ENCODE peak calls at places on chromosomes 5 and 9, in seven cellular contexts. One of them, this sample, is unnamed. For H3K4me1, the result is how much of the 10 kb centered on the place peaks cover.

GRCh38 chr9:120531683-120532300 is 48.2 kb downstream of the CDK5RAP2 start:
- DNase-seq in pancreas: no peak
- DNase-seq in PC-3: peak
- DNase-seq in neural progenitor cell: peak
- DNase-seq in fibroblast of lung: peak
- DNase-seq in endothelial cell of umbilical vein: peak
- DNase-seq in CD8-positive, alpha-beta T cell: no peak
- DNase-seq in this sample: no peak

GRCh38 chr9:70639853-70640814 is 225.7 kb upstream of the KLF9 start:
- DNase-seq in PC-3: peak
- DNase-seq in endothelial cell of umbilical vein: peak
- DNase-seq in pancreas: no peak
- DNase-seq in neural progenitor cell: peak
- DNase-seq in CD8-positive, alpha-beta T cell: no peak
- DNase-seq in fibroblast of lung: peak
- DNase-seq in this sample: no peak

GRCh38 chr9:26789959-26790358 is 102.6 kb downstream of the CAAP1 start:
- DNase-seq in fibroblast of lung: peak
- DNase-seq in PC-3: peak
- DNase-seq in pancreas: no peak
- DNase-seq in endothelial cell of umbilical vein: no peak
- DNase-seq in CD8-positive, alpha-beta T cell: no peak
- DNase-seq in neural progenitor cell: no peak
- DNase-seq in this sample: no peak

GRCh38 chr5:174222891-174223290 is 177.4 kb downstream of the NSG2 start:
- DNase-seq in CD8-positive, alpha-beta T cell: no peak
- DNase-seq in neural progenitor cell: no peak
- DNase-seq in pancreas: no peak
- DNase-seq in endothelial cell of umbilical vein: no peak
- DNase-seq in fibroblast of lung: no peak
- DNase-seq in PC-3: no peak
- DNase-seq in this sample: no peak

GRCh38 chr5:127013407-127013806 is 17.0 kb downstream of the MARCHF3 start:
- DNase-seq in endothelial cell of umbilical vein: no peak
- DNase-seq in neural progenitor cell: no peak
- DNase-seq in pancreas: no peak
- DNase-seq in PC-3: no peak
- DNase-seq in fibroblast of lung: no peak
- DNase-seq in CD8-positive, alpha-beta T cell: no peak
- DNase-seq in this sample: no peak

GRCh38 chr5:98735806-98736507 is 37.5 kb upstream of the RGMB start:
- DNase-seq in endothelial cell of umbilical vein: no peak
- DNase-seq in CD8-positive, alpha-beta T cell: no peak
- DNase-seq in fibroblast of lung: peak
- DNase-seq in pancreas: no peak
- DNase-seq in PC-3: peak
- DNase-seq in neural progenitor cell: no peak
- DNase-seq in this sample: no peak

GRCh38 chr9:6584881-6585597 is 60.5 kb downstream of the GLDC start:
- DNase-seq in endothelial cell of umbilical vein: peak
- DNase-seq in fibroblast of lung: peak
- DNase-seq in pancreas: no peak
- DNase-seq in CD8-positive, alpha-beta T cell: no peak
- DNase-seq in neural progenitor cell: peak
- DNase-seq in PC-3: peak
- DNase-seq in this sample: no peak

GRCh38 chr9:16830806-16831205 is 39.7 kb downstream of the BNC2 start:
- DNase-seq in CD8-positive, alpha-beta T cell: no peak
- DNase-seq in PC-3: no peak
- DNase-seq in neural progenitor cell: no peak
- DNase-seq in pancreas: no peak
- DNase-seq in endothelial cell of umbilical vein: no peak
- DNase-seq in fibroblast of lung: no peak
- DNase-seq in this sample: no peak

GRCh38 chr5:7053125-7053524 is 339.9 kb downstream of the TENT4A start:
- DNase-seq in pancreas: no peak
- DNase-seq in endothelial cell of umbilical vein: no peak
- DNase-seq in neural progenitor cell: no peak
- DNase-seq in PC-3: no peak
- DNase-seq in CD8-positive, alpha-beta T cell: no peak
- DNase-seq in fibroblast of lung: no peak
- DNase-seq in this sample: no peak

GRCh38 chr9:2599896-2600295 is 21.7 kb upstream of the VLDLR start:
- DNase-seq in endothelial cell of umbilical vein: no peak
- DNase-seq in PC-3: no peak
- DNase-seq in CD8-positive, alpha-beta T cell: no peak
- DNase-seq in neural progenitor cell: no peak
- DNase-seq in fibroblast of lung: peak
- DNase-seq in pancreas: no peak
- DNase-seq in this sample: no peak

GRCh38 chr5:146564036-146564762 is 48.2 kb upstream of the GPR151 start:
- DNase-seq in neural progenitor cell: no peak
- DNase-seq in fibroblast of lung: peak
- DNase-seq in pancreas: no peak
- DNase-seq in CD8-positive, alpha-beta T cell: no peak
- DNase-seq in PC-3: peak
- DNase-seq in endothelial cell of umbilical vein: no peak
- DNase-seq in this sample: no peak

GRCh38 chr5:138264183-138264582 is 10.2 kb downstream of the GFRA3 start:
- DNase-seq in CD8-positive, alpha-beta T cell: no peak
- DNase-seq in neural progenitor cell: no peak
- DNase-seq in PC-3: no peak
- DNase-seq in endothelial cell of umbilical vein: no peak
- DNase-seq in pancreas: no peak
- DNase-seq in fibroblast of lung: no peak
- DNase-seq in this sample: no peak

GRCh38 chr5:151096001-151096373 is 15.2 kb upstream of the TNIP1 start:
- DNase-seq in pancreas: no peak
- DNase-seq in CD8-positive, alpha-beta T cell: no peak
- DNase-seq in neural progenitor cell: no peak
- DNase-seq in PC-3: no peak
- DNase-seq in fibroblast of lung: no peak
- DNase-seq in endothelial cell of umbilical vein: no peak
- DNase-seq in this sample: no peak

GRCh38 chr5:158922816-158923215 is 176.9 kb downstream of the EBF1 start:
- DNase-seq in pancreas: no peak
- DNase-seq in fibroblast of lung: no peak
- DNase-seq in endothelial cell of umbilical vein: no peak
- DNase-seq in neural progenitor cell: no peak
- DNase-seq in PC-3: no peak
- DNase-seq in CD8-positive, alpha-beta T cell: no peak
- DNase-seq in this sample: no peak

GRCh38 chr5:16935271-16936149 is 578 bp downstream of the MYO10 start:
- DNase-seq in CD8-positive, alpha-beta T cell: no peak
- DNase-seq in PC-3: peak
- DNase-seq in fibroblast of lung: peak
- DNase-seq in neural progenitor cell: no peak
- DNase-seq in pancreas: no peak
- DNase-seq in endothelial cell of umbilical vein: peak
- DNase-seq in this sample: peak

GRCh38 chr9:297104-297794 is 82.6 kb downstream of the DOCK8 start:
- DNase-seq in endothelial cell of umbilical vein: no peak
- DNase-seq in PC-3: peak
- DNase-seq in fibroblast of lung: no peak
- DNase-seq in CD8-positive, alpha-beta T cell: no peak
- DNase-seq in neural progenitor cell: no peak
- DNase-seq in pancreas: no peak
- DNase-seq in this sample: peak

GRCh38 chr9:137129456-137130175 is 9.3 kb upstream of the GRIN1 start:
- DNase-seq in pancreas: peak
- DNase-seq in fibroblast of lung: peak
- DNase-seq in PC-3: peak
- DNase-seq in CD8-positive, alpha-beta T cell: peak
- DNase-seq in endothelial cell of umbilical vein: peak
- DNase-seq in neural progenitor cell: peak
- DNase-seq in this sample: peak

GRCh38 chr9:137127301-137128157 is 11.4 kb upstream of the GRIN1 start:
- DNase-seq in neural progenitor cell: no peak
- DNase-seq in PC-3: peak
- DNase-seq in CD8-positive, alpha-beta T cell: no peak
- DNase-seq in pancreas: peak
- DNase-seq in endothelial cell of umbilical vein: peak
- DNase-seq in fibroblast of lung: no peak
- DNase-seq in this sample: no peak

GRCh38 chr9:137128158-137129088 is 10.5 kb upstream of the GRIN1 start:
- DNase-seq in CD8-positive, alpha-beta T cell: no peak
- DNase-seq in fibroblast of lung: no peak
- DNase-seq in endothelial cell of umbilical vein: no peak
- DNase-seq in neural progenitor cell: no peak
- DNase-seq in PC-3: no peak
- DNase-seq in pancreas: peak
- DNase-seq in this sample: no peak

GRCh38 chr9:137130176-137130755 is 8.7 kb upstream of the GRIN1 start:
- DNase-seq in fibroblast of lung: no peak
- DNase-seq in PC-3: no peak
- DNase-seq in CD8-positive, alpha-beta T cell: no peak
- DNase-seq in endothelial cell of umbilical vein: no peak
- DNase-seq in pancreas: no peak
- DNase-seq in neural progenitor cell: peak
- DNase-seq in this sample: no peak

DNA sequence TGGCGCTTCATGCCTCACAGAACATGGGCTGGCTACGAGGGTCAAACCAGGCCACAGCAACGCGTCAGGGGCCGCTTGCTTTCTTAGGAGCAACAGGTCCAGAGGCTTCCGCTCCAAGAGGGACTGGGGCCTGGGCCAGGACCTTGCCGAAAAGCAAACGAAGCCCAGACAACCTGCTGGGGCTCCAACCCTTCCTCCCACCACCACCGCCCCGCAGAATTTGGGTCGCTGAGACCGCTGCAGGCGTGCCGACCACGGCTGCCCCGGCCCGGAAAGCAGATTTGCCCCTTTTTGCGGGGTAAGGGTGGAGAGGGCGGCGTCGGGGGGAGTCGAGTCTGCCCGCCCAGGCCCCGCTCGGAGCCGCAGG is 9.9 kb upstream of the GRIN1 start:
- DNase-seq in endothelial cell of umbilical vein: no peak
- DNase-seq in pancreas: peak
- DNase-seq in fibroblast of lung: peak
- DNase-seq in PC-3: no peak
- DNase-seq in CD8-positive, alpha-beta T cell: no peak
- DNase-seq in neural progenitor cell: peak
- DNase-seq in this sample: no peak
- H3K4me3 ChIP-seq in endothelial cell of umbilical vein: peak
- H3K4me3 ChIP-seq in pancreas: peak
- H3K4me3 ChIP-seq in fibroblast of lung: peak
- H3K4me3 ChIP-seq in PC-3: peak
- H3K4me3 ChIP-seq in CD8-positive, alpha-beta T cell: peak
- H3K4me3 ChIP-seq in neural progenitor cell: peak
- H3K4me3 ChIP-seq in this sample: peak

GRCh38 chr9:135657416-135657815 is 5.7 kb upstream of the LCN9 start:
- DNase-seq in neural progenitor cell: no peak
- DNase-seq in fibroblast of lung: no peak
- DNase-seq in CD8-positive, alpha-beta T cell: no peak
- DNase-seq in PC-3: no peak
- DNase-seq in endothelial cell of umbilical vein: no peak
- DNase-seq in pancreas: no peak
- DNase-seq in this sample: no peak

GRCh38 chr9:135662758-135663450 is at the start of gene LCN9:
- DNase-seq in fibroblast of lung: peak
- DNase-seq in neural progenitor cell: no peak
- DNase-seq in endothelial cell of umbilical vein: no peak
- DNase-seq in PC-3: no peak
- DNase-seq in CD8-positive, alpha-beta T cell: no peak
- DNase-seq in pancreas: no peak
- DNase-seq in this sample: no peak

GRCh38 chr9:135659252-135659651 is 3.9 kb upstream of the LCN9 start:
- DNase-seq in pancreas: no peak
- DNase-seq in PC-3: no peak
- DNase-seq in fibroblast of lung: no peak
- DNase-seq in endothelial cell of umbilical vein: no peak
- DNase-seq in neural progenitor cell: no peak
- DNase-seq in CD8-positive, alpha-beta T cell: no peak
- DNase-seq in this sample: no peak

GRCh38 chr9:135661801-135662560 is 1.1 kb upstream of the LCN9 start:
- DNase-seq in pancreas: no peak
- DNase-seq in neural progenitor cell: no peak
- DNase-seq in endothelial cell of umbilical vein: no peak
- DNase-seq in PC-3: no peak
- DNase-seq in fibroblast of lung: no peak
- DNase-seq in CD8-positive, alpha-beta T cell: no peak
- DNase-seq in this sample: no peak

GRCh38 chr9:135660407-135660806 is 2.7 kb upstream of the LCN9 start:
- DNase-seq in pancreas: no peak
- DNase-seq in neural progenitor cell: no peak
- DNase-seq in PC-3: no peak
- DNase-seq in endothelial cell of umbilical vein: no peak
- DNase-seq in CD8-positive, alpha-beta T cell: no peak
- DNase-seq in fibroblast of lung: no peak
- DNase-seq in this sample: no peak
- TF ChIP-seq CTCF in pancreas: no peak
- TF ChIP-seq CTCF in neural progenitor cell: no peak
- TF ChIP-seq CTCF in PC-3: no peak
- TF ChIP-seq CTCF in endothelial cell of umbilical vein: no peak
- TF ChIP-seq CTCF in CD8-positive, alpha-beta T cell: no peak
- TF ChIP-seq CTCF in fibroblast of lung: no peak
- TF ChIP-seq CTCF in this sample: no peak

GRCh38 chr5:135308245-135308644 is 90.8 kb downstream of the MACROH2A1 start:
- DNase-seq in pancreas: no peak
- DNase-seq in CD8-positive, alpha-beta T cell: peak
- DNase-seq in PC-3: peak
- DNase-seq in neural progenitor cell: no peak
- DNase-seq in fibroblast of lung: peak
- DNase-seq in endothelial cell of umbilical vein: no peak
- DNase-seq in this sample: no peak
- H3K4me1 ChIP-seq in pancreas: under half
- H3K4me1 ChIP-seq in CD8-positive, alpha-beta T cell: under half
- H3K4me1 ChIP-seq in PC-3: under half
- H3K4me1 ChIP-seq in neural progenitor cell: under half
- H3K4me1 ChIP-seq in fibroblast of lung: under half
- H3K4me1 ChIP-seq in endothelial cell of umbilical vein: under half
- H3K4me1 ChIP-seq in this sample: under half

GRCh38 chr5:55102345-55102744 is at the start of gene GZMA:
- DNase-seq in endothelial cell of umbilical vein: no peak
- DNase-seq in fibroblast of lung: no peak
- DNase-seq in PC-3: no peak
- DNase-seq in CD8-positive, alpha-beta T cell: peak
- DNase-seq in neural progenitor cell: no peak
- DNase-seq in pancreas: no peak
- DNase-seq in this sample: no peak

GRCh38 chr5:55096186-55096585 is 6.3 kb upstream of the GZMA start:
- DNase-seq in endothelial cell of umbilical vein: no peak
- DNase-seq in PC-3: no peak
- DNase-seq in neural progenitor cell: no peak
- DNase-seq in fibroblast of lung: no peak
- DNase-seq in CD8-positive, alpha-beta T cell: peak
- DNase-seq in pancreas: no peak
- DNase-seq in this sample: no peak

GRCh38 chr5:55101556-55102276 is 730 bp upstream of the GZMA start:
- DNase-seq in CD8-positive, alpha-beta T cell: no peak
- DNase-seq in fibroblast of lung: no peak
- DNase-seq in PC-3: no peak
- DNase-seq in pancreas: no peak
- DNase-seq in neural progenitor cell: no peak
- DNase-seq in endothelial cell of umbilical vein: no peak
- DNase-seq in this sample: no peak

DNA sequence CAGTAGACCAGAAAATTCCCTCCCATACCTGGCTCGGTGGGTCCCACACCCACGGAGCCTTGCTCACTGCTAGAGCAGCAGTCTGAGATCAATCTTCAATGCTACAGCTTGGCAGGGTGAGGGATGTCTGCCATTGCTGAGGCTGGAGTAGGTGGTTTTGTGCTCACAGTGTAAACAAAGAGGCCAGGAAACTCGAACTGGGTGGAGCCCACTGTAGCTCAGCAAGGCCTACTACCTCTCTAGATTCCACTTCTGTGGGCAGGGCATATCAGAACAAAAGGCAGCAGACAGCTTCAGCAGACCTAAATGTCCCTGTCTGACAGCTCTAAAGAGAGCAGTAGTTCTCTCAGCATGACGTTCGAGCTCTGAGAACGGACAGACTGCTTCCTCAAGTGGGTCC is 5.6 kb upstream of the GZMA start:
- DNase-seq in fibroblast of lung: no peak
- DNase-seq in endothelial cell of umbilical vein: no peak
- DNase-seq in neural progenitor cell: no peak
- DNase-seq in pancreas: no peak
- DNase-seq in CD8-positive, alpha-beta T cell: peak
- DNase-seq in PC-3: no peak
- DNase-seq in this sample: no peak
- H3K4me3 ChIP-seq in fibroblast of lung: no peak
- H3K4me3 ChIP-seq in endothelial cell of umbilical vein: no peak
- H3K4me3 ChIP-seq in neural progenitor cell: no peak
- H3K4me3 ChIP-seq in pancreas: no peak
- H3K4me3 ChIP-seq in CD8-positive, alpha-beta T cell: peak
- H3K4me3 ChIP-seq in PC-3: no peak
- H3K4me3 ChIP-seq in this sample: no peak

This sample was measured in psoas muscle.